ENCODE peak calls at places on chromosome 21, in ten cellular contexts. Q is adrenal gland, L is prostate gland, M is HCT116, P is hepatocyte, N is Peyer's patch, U is IMR-90, E is esophagus muscularis mucosa, V is testis, A is tibial artery. K is an unnamed sample.

GRCh38 chr21:33975548-33976081 is 60.0 kb upstream of the ATP5PO start:
- DNase-seq in Q (no peak), L (no peak), M (no peak), P (peak), N (peak), U (peak), E (no peak), V (no peak), A (no peak), K (peak)

GRCh38 chr21:28516996-28517592 is 475.6 kb downstream of the LTN1 start:
- DNase-seq in Q (peak), L (peak), M (no peak), P (peak), N (peak), U (no peak), E (no peak), V (peak), A (peak), K (peak)

GRCh38 chr21:28548291-28548690 is 444.4 kb downstream of the LTN1 start:
- DNase-seq in Q (no peak), L (no peak), M (no peak), P (no peak), N (no peak), U (peak), E (no peak), V (no peak), A (no peak), K (no peak)

GRCh38 chr21:18000961-18001522 is 181.9 kb upstream of the C21orf91 start:
- DNase-seq in Q (no peak), L (no peak), M (no peak), P (no peak), N (no peak), U (no peak), E (no peak), V (no peak), A (no peak), K (no peak)

GRCh38 chr21:32073190-32073589 is 200.4 kb downstream of the HUNK start:
- DNase-seq in Q (no peak), L (no peak), M (no peak), P (no peak), N (no peak), U (no peak), E (no peak), V (no peak), A (no peak), K (no peak)

GRCh38 chr21:31252611-31253010 is 91.5 kb downstream of the TIAM1 start:
- DNase-seq in Q (no peak), L (no peak), M (no peak), P (no peak), N (no peak), U (no peak), E (no peak), V (peak), A (no peak), K (no peak)

GRCh38 chr21:18249542-18250152 is 5.0 kb downstream of the CHODL start:
- DNase-seq in Q (no peak), L (no peak), M (no peak), P (no peak), N (no peak), U (no peak), E (no peak), V (no peak), A (no peak), K (no peak)

GRCh38 chr21:34345091-34345871 is 18.5 kb upstream of the KCNE2 start:
- DNase-seq in Q (peak), L (no peak), M (no peak), P (no peak), N (peak), U (peak), E (no peak), V (peak), A (no peak), K (no peak)

GRCh38 chr21:35226302-35226701 is 177.2 kb upstream of the RUNX1 start:
- DNase-seq in Q (no peak), L (no peak), M (no peak), P (no peak), N (no peak), U (peak), E (no peak), V (no peak), A (no peak), K (no peak)

GRCh38 chr21:14591882-14592281 is 45.8 kb upstream of the SAMSN1 start:
- DNase-seq in Q (peak), L (no peak), M (no peak), P (no peak), N (peak), U (no peak), E (no peak), V (peak), A (no peak), K (no peak)

GRCh38 chr21:16388291-16388690 is 658.5 kb downstream of the USP25 start:
- DNase-seq in Q (no peak), L (no peak), M (no peak), P (no peak), N (no peak), U (no peak), E (no peak), V (no peak), A (no peak), K (no peak)

GRCh38 chr21:20016431-20017005 is 981.7 kb upstream of the NCAM2 start:
- DNase-seq in Q (no peak), L (no peak), M (no peak), P (no peak), N (no peak), U (no peak), E (no peak), V (no peak), A (no peak), K (no peak)

GRCh38 chr21:38849776-38850175 is 44.0 kb downstream of the ETS2 start:
- DNase-seq in Q (no peak), L (no peak), M (no peak), P (no peak), N (no peak), U (no peak), E (peak), V (no peak), A (no peak), K (no peak)

GRCh38 chr21:44000360-44000759 is 11.7 kb upstream of the TRAPPC10 start:
- DNase-seq in Q (no peak), L (no peak), M (no peak), P (no peak), N (no peak), U (no peak), E (no peak), V (no peak), A (no peak), K (no peak)

GRCh38 chr21:26845066-26845749 is at the start of gene ADAMTS1:
- DNase-seq in Q (peak), L (peak), M (no peak), P (peak), N (peak), U (peak), E (peak), V (peak), A (peak), K (no peak)

GRCh38 chr21:33208534-33208933 is 21.2 kb upstream of the IFNAR2 start:
- DNase-seq in Q (no peak), L (no peak), M (no peak), P (no peak), N (no peak), U (no peak), E (no peak), V (no peak), A (no peak), K (no peak)

GRCh38 chr21:25571726-25572121 is 35.6 kb downstream of the MRPL39 start:
- DNase-seq in Q (no peak), L (no peak), M (no peak), P (no peak), N (no peak), U (no peak), E (no peak), V (no peak), A (no peak), K (no peak)
- H3K27ac ChIP-seq in Q (no peak), L (no peak), M (no peak), P (no peak), N (no peak), U (no peak), E (no peak), V (no peak), A (no peak), K (no peak)

GRCh38 chr21:42468511-42469131 is 27.4 kb downstream of the RSPH1 start:
- DNase-seq in Q (no peak), L (peak), M (no peak), P (no peak), N (no peak), U (no peak), E (no peak), V (no peak), A (peak), K (no peak)
- H3K4me3 ChIP-seq in Q (no peak), L (no peak), M (no peak), P (no peak), N (no peak), U (no peak), E (no peak), V (no peak), A (no peak), K (no peak)

GRCh38 chr21:45982256-45982757 is 737 bp downstream of the COL6A1 start:
- DNase-seq in Q (no peak), L (no peak), M (no peak), P (peak), N (peak), U (no peak), E (no peak), V (no peak), A (peak), K (no peak)
- H3K27ac ChIP-seq in Q (peak), L (peak), M (peak), P (peak), N (peak), U (peak), E (peak), V (peak), A (peak), K (no peak)

GRCh38 chr21:41762753-41763152 is 4.1 kb downstream of the RIPK4 start:
- DNase-seq in Q (no peak), L (no peak), M (no peak), P (no peak), N (no peak), U (no peak), E (no peak), V (no peak), A (no peak), K (no peak)
- H3K4me3 ChIP-seq in Q (no peak), L (peak), M (no peak), P (no peak), N (no peak), U (no peak), E (no peak), V (no peak), A (no peak), K (no peak)